ENCODE peak calls at places on chromosomes 1 and 21, in six cellular contexts. J, F, C, Y, T and I are unnamed samples.

GRCh38 chr21:41821081-41821755 is 54.4 kb upstream of the RIPK4 start:
- DNase-seq in J (peak; percentile 11), T (no peak), Y (no peak), C (no peak), F (no peak), I (no peak)

GRCh38 chr1:226428348-226429050 is 20.6 kb upstream of the PARP1 start:
- DNase-seq in F (no peak), Y (no peak), C (no peak), J (no peak), T (no peak), I (no peak)

GRCh38 chr1:170967042-170967910 is 31.9 kb downstream of the MROH9 start:
- DNase-seq in T (peak; percentile 63), F (peak; percentile 62), Y (peak; percentile 32), C (peak; percentile 63), J (peak; percentile 79), I (peak; percentile 49)

GRCh38 chr1:228083871-228084278 is 1.4 kb downstream of the ARF1 start:
- DNase-seq in T (peak; percentile 40), C (peak; percentile 50), F (peak; percentile 49), Y (no peak), J (peak; percentile 65), I (no peak)

GRCh38 chr1:116737020-116737854 is 17.0 kb upstream of the CD2 start:
- DNase-seq in J (peak; percentile 83), F (peak; percentile 64), Y (peak; percentile 10), T (peak; percentile 82), C (peak; percentile 70), I (peak; percentile 75)

GRCh38 chr1:155320661-155321576 is at the start of gene RUSC1:
- DNase-seq in T (peak; percentile 58), J (peak; percentile 83), Y (no peak), F (no peak), C (peak; percentile 90), I (peak; percentile 44)

GRCh38 chr1:14263207-14263606 is 335.3 kb upstream of the KAZN start:
- DNase-seq in J (no peak), F (no peak), C (no peak), T (no peak), Y (no peak), I (no peak)

GRCh38 chr1:212669102-212669501 is 30.5 kb downstream of the BATF3 start:
- DNase-seq in J (peak; percentile 56), Y (peak; percentile 10), F (peak; percentile 31), T (no peak), C (peak; percentile 56), I (peak; percentile 48)

GRCh38 chr21:34355570-34355969 is 8.2 kb upstream of the KCNE2 start:
- DNase-seq in T (no peak), F (no peak), Y (no peak), C (no peak), J (no peak), I (no peak)

DNA sequence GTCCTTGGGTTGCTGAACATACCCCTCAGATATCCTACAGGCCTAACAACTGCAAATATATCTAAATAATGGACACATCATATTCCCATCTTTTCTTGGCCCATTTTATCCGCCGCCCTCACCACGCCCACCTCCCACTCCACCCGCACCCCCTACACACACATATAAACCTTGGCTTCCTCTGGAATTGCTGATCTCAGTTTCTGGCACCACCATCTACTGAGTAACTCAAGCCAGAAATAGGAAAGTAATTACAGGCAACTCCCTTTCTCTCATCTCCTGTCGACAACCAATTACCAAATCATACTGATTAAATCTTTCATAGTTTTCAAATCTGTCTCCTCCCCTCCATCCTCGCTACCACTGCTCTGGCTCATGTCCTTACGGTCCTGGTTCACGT is 4.7 kb downstream of the RGS8 start:
- DNase-seq in J (no peak), T (no peak), C (no peak), Y (no peak), F (no peak), I (no peak)
- TF ChIP-seq EZH2phosphoT487 in J (no peak), T (no peak), C (no peak), Y (no peak), F (no peak), I (no peak)

DNA sequence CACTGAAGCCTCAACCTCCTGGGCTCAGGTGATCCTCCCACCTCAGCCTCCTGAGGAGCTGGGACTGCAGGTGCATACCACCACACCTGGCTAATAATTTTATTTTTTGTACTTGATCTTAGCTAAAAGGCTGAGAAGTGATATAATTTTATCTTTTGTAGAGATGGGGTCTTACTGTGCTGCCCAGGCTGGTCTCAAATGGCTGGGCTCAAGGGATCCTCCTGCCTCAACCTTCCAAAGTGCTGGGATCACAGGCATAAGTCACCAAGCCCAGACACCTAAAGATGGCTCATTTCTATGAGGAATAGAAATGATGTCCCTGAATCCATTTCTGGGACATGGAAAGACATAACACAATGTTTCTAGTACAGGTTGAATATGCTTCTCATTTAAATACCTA is 57.8 kb downstream of the TOMM20 start:
- DNase-seq in Y (no peak), F (no peak), J (no peak), C (no peak), T (no peak), I (no peak)
- H3K4me1 ChIP-seq in Y (peaks cover 67% of the 10 kb centered on the region), F (peaks cover 27% of the 10 kb centered on the region), J (peaks cover 60% of the 10 kb centered on the region), C (peaks cover 13% of the 10 kb centered on the region), T (peaks cover 44% of the 10 kb centered on the region), I (peaks cover 36% of the 10 kb centered on the region)

GRCh38 chr1:115099693-115100050 is 10.4 kb upstream of the TSPAN2 start:
- DNase-seq in C (no peak), Y (no peak), F (no peak), T (no peak), J (peak; percentile 85), I (no peak)

GRCh38 chr1:115098979-115099692 is 9.8 kb upstream of the TSPAN2 start:
- DNase-seq in C (no peak), Y (no peak), J (peak; percentile 76), T (peak; percentile 78), F (peak; percentile 87), I (peak; percentile 87)
- TF ChIP-seq EZH2phosphoT487 in C (no peak), Y (no peak), J (no peak), T (no peak), F (no peak), I (no peak)

GRCh38 chr1:59141267-59141863 is 155.5 kb upstream of the FGGY start:
- DNase-seq in Y (no peak), C (no peak), F (no peak), J (no peak), T (no peak), I (no peak)

GRCh38 chr1:59146056-59146455 is 150.8 kb upstream of the FGGY start:
- DNase-seq in T (no peak), J (no peak), Y (no peak), C (no peak), F (no peak), I (no peak)

GRCh38 chr1:59144959-59145358 is 151.9 kb upstream of the FGGY start:
- DNase-seq in T (no peak), F (no peak), Y (no peak), J (no peak), C (no peak), I (no peak)

GRCh38 chr1:59143824-59144223 is 153.1 kb upstream of the FGGY start:
- DNase-seq in C (no peak), F (no peak), Y (no peak), J (peak; percentile 66), T (no peak), I (no peak)

DNA sequence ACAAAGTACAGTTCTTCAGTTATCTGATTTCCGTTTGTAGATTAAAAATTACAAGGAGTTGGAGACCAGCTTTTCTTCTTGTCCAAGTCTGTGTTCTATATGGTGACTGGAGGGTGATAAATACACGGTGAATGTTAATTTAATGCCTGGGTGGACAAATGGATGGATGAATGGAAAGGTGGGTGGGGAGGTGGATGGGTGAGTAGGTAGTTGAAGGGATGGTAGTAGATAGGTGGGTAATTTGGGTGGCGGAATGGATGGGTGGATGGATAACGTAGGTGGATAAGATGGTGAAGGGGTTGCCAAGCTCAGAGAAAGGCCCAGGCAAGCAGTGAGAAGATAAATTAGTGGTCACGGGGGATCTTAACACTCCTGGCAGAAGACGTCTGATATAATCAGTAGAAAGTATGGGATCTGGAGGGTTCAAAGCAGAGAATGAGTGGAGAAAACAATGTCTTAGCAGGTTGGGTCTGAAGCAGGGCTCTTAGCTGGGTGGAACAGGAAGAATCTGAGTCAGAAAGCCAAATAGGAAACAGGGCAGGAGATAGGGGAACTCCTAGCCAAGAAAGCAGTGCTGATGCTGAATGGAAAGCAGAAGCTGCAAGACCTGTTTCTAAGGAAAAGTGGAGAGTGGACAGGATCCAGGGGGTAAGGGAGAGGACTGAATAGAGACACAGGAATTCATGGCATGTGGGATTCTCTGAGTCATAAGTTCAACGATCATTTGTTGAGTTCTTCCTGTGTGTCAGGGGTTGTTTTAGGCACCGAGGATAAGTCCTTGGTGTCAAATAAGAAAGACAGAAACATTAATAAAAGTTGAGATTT is 154.0 kb upstream of the FGGY start:
- DNase-seq in C (no peak), Y (peak; percentile 53), T (peak; percentile 74), F (no peak), J (peak; percentile 92), I (no peak)
- H3K4me1 ChIP-seq in C (peaks cover 9% of the 10 kb centered on the region), Y (peaks cover 75% of the 10 kb centered on the region), T (peaks cover 34% of the 10 kb centered on the region), F (no peaks in the 10 kb centered on the region), J (peaks cover 34% of the 10 kb centered on the region), I (no peaks in the 10 kb centered on the region)

GRCh38 chr1:85683292-85684025 is 24.8 kb downstream of the ZNHIT6 start:
- DNase-seq in T (no peak), Y (no peak), C (no peak), F (no peak), J (peak; percentile 61), I (no peak)

GRCh38 chr1:85678193-85678592 is 30.0 kb downstream of the ZNHIT6 start:
- DNase-seq in J (no peak), F (no peak), Y (no peak), C (no peak), T (no peak), I (no peak)

GRCh38 chr1:85677656-85678055 is 30.6 kb downstream of the ZNHIT6 start:
- DNase-seq in T (no peak), Y (no peak), C (no peak), F (no peak), J (no peak), I (no peak)

GRCh38 chr1:85681087-85681486 is 27.1 kb downstream of the ZNHIT6 start:
- DNase-seq in T (no peak), C (no peak), J (peak; percentile 72), Y (no peak), F (no peak), I (no peak)
- TF ChIP-seq EZH2phosphoT487 in T (no peak), C (no peak), J (no peak), Y (no peak), F (no peak), I (no peak)